ENCODE peak calls at places on chromosomes 3 and 15, in nine cellular contexts. B is mammary epithelial cell, T is body of pancreas, G is IMR-90, H is endodermal cell, Q is prostate gland, X is upper lobe of right lung, R is endothelial cell of umbilical vein, S is Peyer's patch. W is an unnamed sample.

GRCh38 chr3:114519415-114519814 is 225.6 kb downstream of the TIGIT start:
- DNase-seq in B (peak; percentile 81), T (peak; percentile 31), G (peak; percentile 81), H (peak; percentile 70), Q (peak; percentile 9), X (no peak), R (peak; percentile 49), S (no peak), W (peak; percentile 29)

GRCh38 chr3:10198761-10199688 is 34.3 kb downstream of the IRAK2 start:
- DNase-seq in B (peak; percentile 98), T (no peak), G (peak; percentile 88), H (no peak), Q (peak; percentile 64), X (no peak), R (peak; percentile 73), S (peak; percentile 76), W (peak; percentile 44)

GRCh38 chr3:46351646-46352045 is 2.3 kb upstream of the CCR2 start:
- DNase-seq in B (no peak), T (no peak), G (no peak), H (no peak), Q (no peak), X (no peak), R (no peak), S (no peak), W (no peak)

GRCh38 chr15:78276032-78276943 is 11.9 kb downstream of the DNAJA4 start:
- DNase-seq in B (no peak), T (no peak), G (peak; percentile 2), H (no peak), Q (no peak), X (no peak), R (no peak), S (no peak), W (no peak)

GRCh38 chr15:86568378-86568777 is 488.7 kb downstream of the AGBL1 start:
- DNase-seq in B (no peak), T (no peak), G (no peak), H (no peak), Q (no peak), X (no peak), R (no peak), S (no peak), W (no peak)

GRCh38 chr15:69515508-69516290 is 63.1 kb downstream of the RPLP1 start:
- DNase-seq in B (no peak), T (no peak), G (no peak), H (no peak), Q (no peak), X (no peak), R (no peak), S (no peak), W (no peak)

GRCh38 chr15:42427429-42428223 is 63.3 kb downstream of the ZNF106 start:
- DNase-seq in B (peak; percentile 3), T (no peak), G (peak; percentile 95), H (no peak), Q (no peak), X (no peak), R (no peak), S (no peak), W (no peak)

GRCh38 chr3:58008140-58009025 is at the start of gene FLNB:
- DNase-seq in B (peak; percentile 66), T (peak; percentile 81), G (peak; percentile 54), H (peak; percentile 96), Q (peak; percentile 64), X (peak; percentile 88), R (peak; percentile 77), S (peak; percentile 61), W (peak; percentile 72)

GRCh38 chr15:59541750-59542149 is 69.8 kb upstream of the GCNT3 start:
- DNase-seq in B (no peak), T (no peak), G (no peak), H (no peak), Q (no peak), X (no peak), R (no peak), S (no peak), W (no peak)

GRCh38 chr3:150612494-150612893 is 9.4 kb downstream of the SELENOT start:
- DNase-seq in B (no peak), T (no peak), G (no peak), H (no peak), Q (no peak), X (no peak), R (no peak), S (no peak), W (no peak)

GRCh38 chr3:13570391-13571194 is 21.7 kb downstream of the FBLN2 start:
- DNase-seq in B (no peak), T (no peak), G (no peak), H (peak; percentile 56), Q (no peak), X (no peak), R (no peak), S (no peak), W (no peak)
- TF ChIP-seq CTCF in B (no peak), T (no peak), G (no peak), H (peak; percentile 45), Q (no peak), X (no peak), R (no peak), S (no peak), W (no peak)

GRCh38 chr3:13569641-13570390 is 20.9 kb downstream of the FBLN2 start:
- DNase-seq in B (no peak), T (no peak), G (peak; percentile 10), H (peak; percentile 49), Q (no peak), X (no peak), R (no peak), S (no peak), W (no peak)
- H3K27ac ChIP-seq in B (no peak overlapping the region), T (no peak overlapping the region), G (no peak overlapping the region), H (no peak overlapping the region), Q (no peak overlapping the region), X (no peak overlapping the region), R (no peak overlapping the region), S (no peak overlapping the region), W (peak overlapping the region; percentile 7)

GRCh38 chr3:145519598-145520078 is 641.3 kb downstream of the PLOD2 start:
- DNase-seq in B (no peak), T (no peak), G (no peak), H (no peak), Q (no peak), X (no peak), R (no peak), S (no peak), W (no peak)
- TF ChIP-seq CTCF in B (no peak), T (no peak), G (no peak), H (no peak), Q (no peak), X (no peak), R (no peak), S (no peak), W (no peak)

DNA sequence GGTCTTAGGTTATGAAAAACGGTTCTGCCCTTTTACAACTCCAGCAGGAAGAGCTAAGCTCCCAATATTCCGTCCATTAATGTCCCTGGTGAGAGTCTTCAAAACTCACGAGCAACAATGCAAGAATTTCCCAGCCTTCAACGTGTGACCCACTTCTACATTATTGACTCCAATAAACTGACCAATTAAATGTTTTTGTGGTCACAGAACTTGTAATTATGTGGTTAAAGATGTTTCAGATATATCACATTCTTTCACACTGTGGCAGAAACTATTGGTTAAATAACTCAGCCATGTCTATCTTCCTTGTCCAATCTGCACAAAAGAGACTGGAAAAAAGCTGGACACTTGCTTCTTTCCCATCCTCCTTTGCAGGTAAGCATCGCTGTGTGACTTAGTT is 286.6 kb upstream of the ADAMTS9 start:
- DNase-seq in B (peak; percentile 46), T (no peak), G (no peak), H (no peak), Q (no peak), X (no peak), R (no peak), S (no peak), W (no peak)
- H3K27ac ChIP-seq in B (peak overlapping the region; percentile 96), T (no peak overlapping the region), G (no peak overlapping the region), H (no peak overlapping the region), Q (no peak overlapping the region), X (no peak overlapping the region), R (no peak overlapping the region), S (no peak overlapping the region), W (no peak overlapping the region)